ENCODE peak calls at places on chromosomes 16 and 17, in ten cellular contexts. U, A, W, M, L, O, C, X, E and B are unnamed samples.

GRCh38 chr16:60651351-60651750 is 1384.9 kb downstream of the CDH8 start:
- DNase-seq in U (peak), A (no peak), W (no peak), M (no peak), L (no peak), O (no peak), C (no peak), X (no peak), E (no peak), B (no peak)

GRCh38 chr17:49646391-49647255 is 31.3 kb downstream of the SPOP start:
- DNase-seq in U (peak), A (no peak), W (no peak), M (no peak), L (peak), O (peak), C (no peak), X (peak), E (no peak), B (peak)

GRCh38 chr17:59121901-59122480 is 15.3 kb upstream of the TRIM37 start:
- DNase-seq in U (no peak), A (no peak), W (no peak), M (no peak), L (no peak), O (no peak), C (no peak), X (no peak), E (no peak), B (no peak)

GRCh38 chr17:2710075-2710803 is 1.3 kb downstream of the CLUH start:
- DNase-seq in U (no peak), A (no peak), W (no peak), M (peak), L (no peak), O (peak), C (peak), X (no peak), E (no peak), B (no peak)

GRCh38 chr17:17792143-17792550 is 44.6 kb downstream of the SREBF1 start:
- DNase-seq in U (no peak), A (no peak), W (no peak), M (no peak), L (no peak), O (no peak), C (no peak), X (no peak), E (no peak), B (no peak)

GRCh38 chr16:55062446-55062845 is 131.8 kb downstream of the IRX5 start:
- DNase-seq in U (no peak), A (no peak), W (no peak), M (no peak), L (no peak), O (no peak), C (no peak), X (no peak), E (no peak), B (no peak)

GRCh38 chr16:1642148-1642547 is 30.0 kb downstream of the CRAMP1 start:
- DNase-seq in U (no peak), A (no peak), W (no peak), M (no peak), L (no peak), O (no peak), C (no peak), X (no peak), E (no peak), B (no peak)

GRCh38 chr16:31403590-31404352 is 10.6 kb downstream of the ITGAD start:
- DNase-seq in U (no peak), A (no peak), W (no peak), M (no peak), L (no peak), O (no peak), C (no peak), X (no peak), E (no peak), B (no peak)

GRCh38 chr16:47395733-47396503 is 64.9 kb downstream of the ITFG1 start:
- DNase-seq in U (no peak), A (no peak), W (no peak), M (no peak), L (no peak), O (no peak), C (no peak), X (no peak), E (no peak), B (no peak)

GRCh38 chr17:42660692-42661345 is 1.7 kb downstream of the TUBG2 start:
- DNase-seq in U (peak), A (no peak), W (no peak), M (no peak), L (no peak), O (peak), C (no peak), X (peak), E (no peak), B (no peak)

GRCh38 chr17:19759934-19760530 is 11.9 kb upstream of the ALDH3A1 start:
- DNase-seq in U (no peak), A (no peak), W (no peak), M (no peak), L (no peak), O (no peak), C (no peak), X (no peak), E (no peak), B (no peak)

GRCh38 chr16:17416461-17417221 is 54.1 kb downstream of the XYLT1 start:
- DNase-seq in U (peak), A (no peak), W (no peak), M (peak), L (no peak), O (no peak), C (no peak), X (no peak), E (peak), B (peak)

GRCh38 chr16:85104821-85105391 is 7.4 kb downstream of the CIBAR2 start:
- DNase-seq in U (no peak), A (no peak), W (no peak), M (peak), L (no peak), O (no peak), C (peak), X (no peak), E (peak), B (peak)

GRCh38 chr16:14196539-14196938 is 125.4 kb downstream of the MRTFB start:
- DNase-seq in U (no peak), A (no peak), W (no peak), M (peak), L (no peak), O (no peak), C (no peak), X (peak), E (no peak), B (no peak)

GRCh38 chr17:72102366-72102765 is 18.5 kb upstream of the SOX9 start:
- DNase-seq in U (no peak), A (no peak), W (no peak), M (no peak), L (no peak), O (no peak), C (no peak), X (no peak), E (no peak), B (no peak)

DNA sequence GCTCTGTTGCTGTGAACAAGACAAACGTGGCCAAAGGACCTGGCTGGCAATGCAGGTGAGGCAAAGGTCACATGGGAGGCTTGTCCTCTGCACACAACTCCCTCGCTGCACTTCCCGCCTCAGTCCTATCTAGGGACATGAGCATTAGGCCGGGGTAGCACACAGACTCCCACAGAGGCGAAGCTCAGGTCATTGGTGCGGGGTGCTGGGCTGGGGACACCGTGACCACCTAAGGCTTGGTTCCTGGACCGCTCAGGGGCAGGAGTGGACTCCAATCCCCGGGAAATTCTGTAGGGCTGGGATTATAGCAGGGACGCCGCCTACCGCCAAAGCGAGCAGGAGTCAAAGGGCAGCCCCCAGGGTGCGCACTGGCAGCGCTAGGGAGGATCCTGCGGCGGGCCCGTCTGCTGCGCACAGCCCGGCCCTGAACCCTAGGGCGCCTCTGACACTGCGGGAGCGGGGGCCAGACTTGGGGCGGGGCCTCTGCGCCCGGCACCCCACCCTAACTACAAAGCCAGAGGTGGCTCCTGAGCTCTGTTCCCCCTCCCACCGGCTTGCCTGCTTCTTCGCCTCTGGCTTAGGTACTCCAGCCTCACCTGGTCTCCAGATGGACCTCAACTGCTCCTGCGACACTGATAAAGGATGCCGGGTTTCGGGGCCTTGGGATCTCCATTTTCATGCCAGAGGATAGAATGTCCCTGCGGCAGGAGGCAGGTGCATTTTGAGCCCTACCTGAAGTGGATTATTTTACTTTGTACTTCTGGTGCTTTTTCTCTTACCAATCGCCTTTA is 3.9 kb upstream of the MT1B start:
- DNase-seq in U (no peak), A (no peak), W (no peak), M (no peak), L (no peak), O (no peak), C (no peak), X (no peak), E (no peak), B (no peak)
- TF ChIP-seq CTCF in U (no peak), A (no peak), W (no peak), M (no peak), L (no peak), O (no peak), C (no peak), X (no peak), E (no peak), B (no peak)

GRCh38 chr17:82914375-82914774 is 74.6 kb upstream of the ZNF750 start:
- DNase-seq in U (no peak), A (no peak), W (no peak), M (peak), L (no peak), O (peak), C (peak), X (no peak), E (peak), B (peak)

GRCh38 chr17:82913304-82914043 is 73.7 kb upstream of the ZNF750 start:
- DNase-seq in U (no peak), A (no peak), W (no peak), M (no peak), L (peak), O (peak), C (peak), X (no peak), E (no peak), B (no peak)

GRCh38 chr17:82915697-82916027 is 75.8 kb upstream of the ZNF750 start:
- DNase-seq in U (no peak), A (no peak), W (no peak), M (peak), L (no peak), O (no peak), C (peak), X (no peak), E (no peak), B (no peak)

GRCh38 chr17:82912571-82913089 is 72.8 kb upstream of the ZNF750 start:
- DNase-seq in U (no peak), A (no peak), W (no peak), M (no peak), L (no peak), O (no peak), C (peak), X (no peak), E (no peak), B (no peak)

DNA sequence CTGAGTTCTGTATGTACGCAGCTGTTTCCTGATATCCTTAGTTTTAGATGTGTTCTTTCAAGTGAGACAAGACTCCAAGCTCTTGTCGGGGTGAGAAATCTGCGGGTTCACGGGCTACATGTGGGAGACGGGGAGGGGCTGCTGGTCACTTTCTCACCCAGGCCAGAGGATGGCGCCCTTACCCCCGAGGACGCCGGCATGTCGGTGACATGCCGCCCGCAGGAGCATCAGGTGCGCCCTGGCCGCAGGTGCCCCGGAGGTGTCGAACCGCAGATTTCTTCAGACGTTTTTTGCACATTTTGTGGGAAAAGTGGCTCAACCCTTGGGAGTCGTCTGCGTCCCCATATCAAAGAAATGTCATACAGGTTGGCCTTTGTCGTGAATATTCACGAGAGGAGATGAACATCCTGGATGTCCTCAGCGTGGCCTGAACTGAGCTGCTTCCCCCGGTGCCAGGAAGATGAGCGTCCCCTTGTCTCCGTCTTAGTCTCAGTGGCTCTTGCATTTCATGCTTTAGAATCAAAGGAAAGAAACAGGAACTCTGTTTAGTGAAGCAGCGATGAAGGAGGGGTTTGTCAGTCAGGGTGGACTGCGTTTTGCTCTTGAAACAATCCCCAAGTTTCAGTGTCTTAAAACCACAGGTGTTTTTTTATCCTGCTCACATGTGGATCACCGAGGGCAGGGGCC is 75.3 kb upstream of the ZNF750 start:
- DNase-seq in U (no peak), A (no peak), W (no peak), M (peak), L (no peak), O (no peak), C (peak), X (no peak), E (no peak), B (peak)
- TF ChIP-seq CTCF in U (no peak), A (peak), W (no peak), M (peak), L (no peak), O (peak), C (no peak), X (peak), E (no peak), B (no peak)

GRCh38 chr17:77356109-77356689 is 215.4 kb downstream of the SEC14L1 start:
- DNase-seq in U (no peak), A (no peak), W (peak), M (no peak), L (no peak), O (peak), C (no peak), X (no peak), E (no peak), B (peak)

GRCh38 chr17:77356690-77357201 is 216.0 kb downstream of the SEC14L1 start:
- DNase-seq in U (no peak), A (no peak), W (peak), M (no peak), L (no peak), O (no peak), C (peak), X (no peak), E (no peak), B (peak)

GRCh38 chr17:77353684-77354419 is 213.1 kb downstream of the SEC14L1 start:
- DNase-seq in U (no peak), A (no peak), W (peak), M (no peak), L (no peak), O (no peak), C (no peak), X (no peak), E (no peak), B (no peak)

GRCh38 chr17:77354420-77354720 is 213.6 kb downstream of the SEC14L1 start:
- DNase-seq in U (no peak), A (no peak), W (peak), M (no peak), L (no peak), O (no peak), C (no peak), X (no peak), E (no peak), B (peak)

GRCh38 chr17:77354721-77355455 is 214.1 kb downstream of the SEC14L1 start:
- DNase-seq in U (peak), A (peak), W (peak), M (no peak), L (no peak), O (peak), C (peak), X (peak), E (no peak), B (peak)
- TF ChIP-seq CTCF in U (no peak), A (no peak), W (no peak), M (no peak), L (no peak), O (no peak), C (no peak), X (no peak), E (no peak), B (no peak)

DNA sequence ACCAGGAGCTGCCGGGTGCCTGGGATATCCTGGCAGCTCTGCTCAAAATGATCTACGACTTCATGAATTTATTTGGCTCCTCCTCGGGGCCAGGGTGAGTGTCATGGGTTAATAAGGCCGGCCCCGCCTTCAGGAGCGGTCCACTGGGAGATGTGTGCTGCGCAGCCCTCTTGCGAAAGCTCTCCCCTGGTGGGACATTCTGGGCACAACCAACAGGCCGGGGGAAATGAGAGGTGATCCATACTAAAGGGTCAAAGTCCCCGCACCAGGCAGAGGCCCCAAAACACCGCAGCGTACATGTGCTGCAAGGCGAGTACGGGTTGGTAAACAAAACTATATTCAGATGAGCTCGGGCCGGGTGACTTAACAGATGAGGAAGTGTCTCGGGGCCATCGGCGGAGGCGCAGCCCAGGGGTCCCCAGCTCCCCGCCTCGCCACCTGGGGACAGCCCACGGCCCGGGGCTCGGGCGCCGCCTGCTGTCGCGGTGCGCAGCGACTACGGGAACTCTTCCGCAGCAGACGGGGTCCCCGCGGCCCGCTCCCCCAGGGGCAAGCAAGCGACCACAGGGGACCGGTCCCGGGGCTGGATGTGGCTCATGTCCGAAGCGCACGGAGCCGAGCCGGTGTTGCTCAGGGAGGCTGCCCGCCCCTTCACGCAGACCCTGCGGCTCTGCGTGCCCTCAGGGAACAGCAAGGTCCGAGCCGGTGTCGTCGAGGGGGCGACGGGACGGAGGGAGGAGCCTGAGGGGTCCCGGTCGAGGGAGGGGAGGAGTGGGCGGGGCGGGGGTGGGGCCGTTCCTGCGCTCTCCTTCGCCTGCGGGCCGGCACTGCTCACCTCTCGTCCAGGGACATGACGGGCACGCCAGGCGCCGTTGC is at the start of gene RAB37:
- DNase-seq in U (no peak), A (no peak), W (no peak), M (peak), L (peak), O (no peak), C (no peak), X (no peak), E (peak), B (peak)
- TF ChIP-seq CTCF in U (no peak), A (peak), W (no peak), M (peak), L (peak), O (peak), C (no peak), X (peak), E (peak), B (peak)